ENCODE peak calls at places on chromosome 7, in ten cellular contexts. H, B, Y, C, R, W, A, U, K and M are unnamed samples. For H3K9me3, the result is how much of the 10 kb centered on the place peaks cover.

GRCh38 chr7:33757563-33758165 is 147.7 kb upstream of the BMPER start:
- DNase-seq in H (no peak), B (peak), Y (peak), C (peak), R (no peak), W (no peak), A (no peak), U (peak), K (no peak), M (no peak)

GRCh38 chr7:23378996-23379395 is 79.9 kb downstream of the MALSU1 start:
- DNase-seq in H (no peak), B (no peak), Y (no peak), C (no peak), R (no peak), W (no peak), A (no peak), U (no peak), K (no peak), M (no peak)

GRCh38 chr7:26399747-26400146 is 108.1 kb downstream of the SNX10 start:
- DNase-seq in H (no peak), B (no peak), Y (no peak), C (no peak), R (no peak), W (no peak), A (no peak), U (no peak), K (no peak), M (no peak)

GRCh38 chr7:44388089-44388970 is 62.9 kb upstream of the CAMK2B start:
- DNase-seq in H (no peak), B (no peak), Y (no peak), C (no peak), R (no peak), W (no peak), A (no peak), U (peak), K (no peak), M (no peak)

GRCh38 chr7:6419310-6419773 is 28.4 kb downstream of the DAGLB start:
- DNase-seq in H (no peak), B (no peak), Y (no peak), C (no peak), R (peak), W (no peak), A (no peak), U (no peak), K (no peak), M (no peak)

GRCh38 chr7:21944616-21945373 is 904 bp downstream of the CDCA7L start:
- DNase-seq in H (no peak), B (peak), Y (peak), C (peak), R (no peak), W (no peak), A (no peak), U (peak), K (peak), M (no peak)

GRCh38 chr7:143199040-143199439 is 15.8 kb downstream of the TAS2R39 start:
- DNase-seq in H (no peak), B (no peak), Y (no peak), C (no peak), R (no peak), W (no peak), A (no peak), U (no peak), K (no peak), M (no peak)

GRCh38 chr7:111587715-111588433 is 25.6 kb upstream of the IMMP2L start:
- DNase-seq in H (no peak), B (no peak), Y (no peak), C (no peak), R (peak), W (no peak), A (no peak), U (no peak), K (no peak), M (no peak)

GRCh38 chr7:147911224-147911623 is 679.3 kb upstream of the C7orf33 start:
- DNase-seq in H (no peak), B (no peak), Y (no peak), C (no peak), R (no peak), W (no peak), A (no peak), U (no peak), K (no peak), M (no peak)

GRCh38 chr7:136058561-136058960 is 81.4 kb upstream of the MTPN start:
- DNase-seq in H (no peak), B (no peak), Y (no peak), C (no peak), R (no peak), W (no peak), A (no peak), U (no peak), K (no peak), M (no peak)

GRCh38 chr7:38368191-38368605 is 94.8 kb upstream of the TARP start:
- DNase-seq in H (peak), B (peak), Y (peak), C (peak), R (peak), W (peak), A (peak), U (peak), K (peak), M (peak)

GRCh38 chr7:147809785-147810184 is 780.8 kb upstream of the C7orf33 start:
- DNase-seq in H (no peak), B (no peak), Y (no peak), C (no peak), R (no peak), W (no peak), A (no peak), U (no peak), K (no peak), M (no peak)

GRCh38 chr7:44155191-44156185 is 14.4 kb upstream of the MYL7 start:
- DNase-seq in H (no peak), B (peak), Y (no peak), C (no peak), R (no peak), W (peak), A (no peak), U (no peak), K (no peak), M (no peak)

GRCh38 chr7:116271980-116272886 is 61.9 kb downstream of the TES start:
- DNase-seq in H (no peak), B (no peak), Y (peak), C (peak), R (peak), W (peak), A (peak), U (no peak), K (no peak), M (peak)

GRCh38 chr7:110071219-110071618 is 1019.7 kb upstream of the LRRN3 start:
- DNase-seq in H (no peak), B (no peak), Y (no peak), C (no peak), R (no peak), W (no peak), A (no peak), U (no peak), K (no peak), M (no peak)

GRCh38 chr7:86282014-86282682 is 361.6 kb upstream of the GRM3 start:
- DNase-seq in H (no peak), B (no peak), Y (peak), C (no peak), R (no peak), W (peak), A (no peak), U (no peak), K (peak), M (no peak)

DNA sequence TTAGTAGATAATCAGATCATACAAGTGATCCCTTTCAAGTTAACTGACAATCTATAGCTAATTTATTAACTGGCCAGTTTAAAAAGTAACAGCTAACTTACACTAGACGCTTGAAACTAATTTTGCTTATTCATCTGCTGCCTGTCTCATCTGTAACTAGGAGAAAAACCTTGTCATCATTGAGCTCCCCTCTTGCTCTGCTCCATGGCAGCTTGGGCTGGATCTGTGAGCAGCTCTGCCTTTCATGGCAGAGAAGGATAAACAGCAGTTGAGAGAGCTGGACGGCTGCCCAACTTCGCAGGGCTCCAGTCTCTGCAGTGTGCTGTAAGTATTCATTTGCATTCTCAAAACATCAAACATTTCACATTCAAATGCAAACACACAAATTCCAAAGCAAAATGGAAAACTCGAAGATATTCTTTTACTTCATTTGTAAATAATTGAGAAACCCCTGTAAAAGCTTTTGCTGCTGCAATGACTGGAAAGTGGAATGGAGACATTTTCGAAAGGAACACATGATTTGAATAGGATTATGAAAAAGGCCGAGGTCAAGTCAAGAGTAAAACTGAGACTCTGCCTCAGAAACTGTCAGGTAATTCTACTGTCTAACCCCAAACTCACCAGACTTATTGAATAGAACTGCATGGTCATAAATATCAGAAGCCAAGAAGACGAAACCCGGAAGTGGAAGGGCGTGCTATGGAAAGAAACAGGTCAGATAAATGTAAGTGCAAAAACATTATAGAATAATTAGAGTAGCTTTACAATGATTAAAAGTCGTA is 17.6 kb downstream of the SLC35B4 start:
- DNase-seq in H (no peak), B (peak), Y (peak), C (no peak), R (peak), W (peak), A (no peak), U (peak), K (no peak), M (no peak)
- H3K27ac ChIP-seq in H (no peak), B (no peak), Y (peak), C (no peak), R (no peak), W (peak), A (no peak), U (peak), K (no peak), M (no peak)

GRCh38 chr7:14745076-14745475 is 157.5 kb downstream of the DGKB start:
- DNase-seq in H (no peak), B (no peak), Y (no peak), C (no peak), R (no peak), W (no peak), A (no peak), U (no peak), K (no peak), M (no peak)
- H3K9me3 ChIP-seq in H (under half), B (under half), Y (under half), C (under half), R (under half), W (under half), A (under half), U (under half), K (under half), M (under half)

GRCh38 chr7:2709553-2710165 is 21.7 kb downstream of the AMZ1 start:
- DNase-seq in H (no peak), B (peak), Y (peak), C (peak), R (no peak), W (no peak), A (peak), U (peak), K (peak), M (no peak)
- H3K4me3 ChIP-seq in H (peak), B (peak), Y (no peak), C (no peak), R (no peak), W (no peak), A (no peak), U (peak), K (no peak), M (no peak)

DNA sequence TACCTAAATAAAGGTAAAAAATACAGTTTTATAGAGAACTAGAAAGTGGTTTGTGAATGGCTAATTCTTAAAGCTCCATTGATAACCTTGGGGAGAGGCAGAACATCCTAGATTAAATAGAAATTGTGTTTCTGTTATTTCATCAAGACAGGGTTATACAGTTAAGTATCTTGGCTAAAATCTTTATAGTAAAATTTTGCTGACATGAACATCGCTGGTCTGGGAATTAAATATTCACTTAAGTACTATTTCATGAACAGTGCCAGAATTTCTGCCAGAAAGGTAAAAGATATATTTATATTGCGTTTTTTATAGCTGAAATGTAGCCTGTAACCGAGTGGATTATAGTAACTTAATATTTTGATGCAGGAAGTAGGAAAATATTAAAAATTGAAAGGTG is 53.7 kb upstream of the HBP1 start:
- DNase-seq in H (no peak), B (no peak), Y (no peak), C (no peak), R (no peak), W (no peak), A (no peak), U (no peak), K (no peak), M (no peak)
- H3K27ac ChIP-seq in H (no peak), B (no peak), Y (no peak), C (no peak), R (no peak), W (no peak), A (no peak), U (no peak), K (no peak), M (no peak)

GRCh38 chr7:134284952-134285351 is 31.8 kb downstream of the SLC35B4 start:
- DNase-seq in H (no peak), B (no peak), Y (no peak), C (no peak), R (no peak), W (no peak), A (no peak), U (no peak), K (no peak), M (no peak)
- H3K9me3 ChIP-seq in H (under half), B (under half), Y (under half), C (under half), R (under half), W (under half), A (under half), U (under half), K (under half), M (under half)

GRCh38 chr7:899806-900205 is 23.5 kb downstream of the GET4 start:
- DNase-seq in H (no peak), B (no peak), Y (no peak), C (no peak), R (no peak), W (no peak), A (no peak), U (no peak), K (no peak), M (no peak)

GRCh38 chr7:901041-901387 is 24.7 kb downstream of the GET4 start:
- DNase-seq in H (no peak), B (no peak), Y (no peak), C (no peak), R (no peak), W (no peak), A (no peak), U (no peak), K (no peak), M (no peak)

GRCh38 chr7:900331-901040 is 24.1 kb downstream of the GET4 start:
- DNase-seq in H (no peak), B (no peak), Y (no peak), C (no peak), R (no peak), W (no peak), A (no peak), U (no peak), K (no peak), M (no peak)

GRCh38 chr7:902996-903395 is 26.6 kb downstream of the GET4 start:
- DNase-seq in H (no peak), B (no peak), Y (no peak), C (no peak), R (no peak), W (no peak), A (no peak), U (no peak), K (no peak), M (no peak)

DNA sequence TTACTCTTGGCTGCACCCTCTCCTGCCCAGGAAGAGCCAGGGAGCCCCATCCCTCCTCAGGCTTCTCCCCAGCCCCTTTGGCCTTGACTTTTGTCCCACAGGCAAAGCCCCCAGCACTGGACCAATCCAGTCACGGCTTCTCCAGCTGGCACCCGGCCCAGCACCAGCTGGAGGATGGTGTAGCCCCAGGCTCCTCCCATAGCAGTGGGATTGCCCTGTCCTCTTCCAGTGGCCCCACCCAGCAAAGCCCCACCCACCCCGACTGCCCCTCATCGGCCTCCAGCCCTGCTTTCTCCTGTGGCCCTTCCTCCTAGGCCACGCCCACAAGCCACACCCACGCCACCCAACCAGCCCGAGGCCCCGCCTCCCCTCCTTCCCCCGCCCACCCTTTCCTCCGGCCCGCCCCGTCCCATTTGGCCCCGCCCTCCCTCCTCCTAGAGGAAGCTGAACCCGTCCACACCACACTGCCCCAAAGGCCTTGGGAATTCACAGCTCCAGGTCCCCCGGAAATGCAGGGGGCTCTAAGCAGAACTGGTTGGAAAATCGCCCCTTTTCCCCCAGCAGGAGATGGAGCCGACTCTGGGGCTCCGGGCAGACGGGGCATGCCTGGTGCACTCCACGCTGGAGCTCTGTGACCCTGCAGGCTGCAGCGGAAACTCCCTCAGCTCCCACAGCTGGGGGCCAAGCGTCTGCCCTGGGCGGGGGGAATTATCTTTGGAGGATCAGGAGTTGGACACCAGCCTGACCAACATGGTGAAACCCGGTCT is 25.2 kb downstream of the GET4 start:
- DNase-seq in H (no peak), B (peak), Y (peak), C (peak), R (peak), W (peak), A (peak), U (peak), K (peak), M (peak)
- H3K4me3 ChIP-seq in H (no peak), B (no peak), Y (no peak), C (no peak), R (no peak), W (no peak), A (no peak), U (no peak), K (no peak), M (no peak)

GRCh38 chr7:107122483-107122882 is 46.3 kb upstream of the HBP1 start:
- DNase-seq in H (no peak), B (no peak), Y (peak), C (no peak), R (no peak), W (no peak), A (no peak), U (no peak), K (no peak), M (no peak)
- H3K27ac ChIP-seq in H (no peak), B (no peak), Y (peak), C (no peak), R (no peak), W (peak), A (no peak), U (no peak), K (no peak), M (no peak)

GRCh38 chr7:153939177-153939576 is 113.0 kb upstream of the DPP6 start:
- DNase-seq in H (no peak), B (no peak), Y (no peak), C (no peak), R (no peak), W (no peak), A (no peak), U (peak), K (no peak), M (no peak)

GRCh38 chr7:153942036-153942435 is 110.2 kb upstream of the DPP6 start:
- DNase-seq in H (no peak), B (no peak), Y (no peak), C (no peak), R (no peak), W (no peak), A (no peak), U (no peak), K (no peak), M (no peak)

GRCh38 chr7:153943428-153944370 is 108.5 kb upstream of the DPP6 start:
- DNase-seq in H (no peak), B (no peak), Y (no peak), C (no peak), R (no peak), W (no peak), A (no peak), U (no peak), K (no peak), M (no peak)

GRCh38 chr7:153941061-153941460 is 111.1 kb upstream of the DPP6 start:
- DNase-seq in H (no peak), B (no peak), Y (no peak), C (no peak), R (no peak), W (no peak), A (no peak), U (no peak), K (no peak), M (no peak)

DNA sequence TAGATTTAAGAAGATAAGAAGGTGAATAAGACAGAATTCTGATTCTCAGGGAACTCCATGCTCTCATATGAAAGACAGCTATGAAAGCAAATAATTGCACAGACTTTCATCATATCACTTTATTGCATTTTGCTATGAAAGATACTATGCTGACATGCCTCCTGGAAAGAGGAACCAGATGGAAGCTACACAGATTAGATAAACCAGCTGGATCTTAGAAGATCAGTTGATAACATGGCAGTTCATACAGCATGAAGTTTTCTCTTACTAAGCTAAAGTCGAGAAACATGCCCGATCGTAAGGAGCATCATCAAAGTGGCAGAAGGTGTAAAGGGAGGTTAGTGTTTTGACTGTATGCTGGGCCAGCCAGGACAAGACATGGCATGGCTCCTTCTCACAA is 112.5 kb upstream of the DPP6 start:
- DNase-seq in H (no peak), B (no peak), Y (no peak), C (no peak), R (no peak), W (no peak), A (no peak), U (no peak), K (no peak), M (no peak)
- H3K9me3 ChIP-seq in H (under half), B (under half), Y (under half), C (under half), R (under half), W (under half), A (under half), U (under half), K (under half), M (under half)

DNA sequence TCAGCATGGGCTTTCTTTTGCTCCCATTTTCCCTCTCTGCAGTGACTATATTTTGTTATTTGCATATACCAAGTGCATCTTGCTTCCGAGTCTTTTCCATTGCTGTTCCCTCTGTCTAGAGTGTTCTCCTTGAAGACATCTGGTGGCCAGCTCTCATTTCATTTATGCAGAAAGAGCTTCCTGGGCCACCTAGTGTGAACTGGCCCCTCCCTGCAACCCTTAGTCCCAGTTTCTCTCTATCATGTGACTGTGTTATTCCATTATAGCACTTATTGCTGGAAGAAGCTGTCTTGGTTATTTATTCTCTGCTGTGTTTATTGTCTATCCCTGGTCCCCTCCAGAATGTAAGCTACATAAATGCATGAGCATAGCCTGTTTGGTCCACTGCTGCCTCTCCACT is 300.5 kb downstream of the PLXNA4 start:
- DNase-seq in H (no peak), B (peak), Y (no peak), C (no peak), R (no peak), W (no peak), A (no peak), U (no peak), K (no peak), M (no peak)
- H3K4me3 ChIP-seq in H (no peak), B (no peak), Y (no peak), C (no peak), R (no peak), W (no peak), A (no peak), U (no peak), K (no peak), M (no peak)

GRCh38 chr7:100471021-100471420 is 7.0 kb upstream of the SPACDR start:
- DNase-seq in H (no peak), B (no peak), Y (no peak), C (no peak), R (no peak), W (no peak), A (no peak), U (no peak), K (no peak), M (no peak)
- H3K27ac ChIP-seq in H (no peak), B (no peak), Y (no peak), C (no peak), R (no peak), W (no peak), A (no peak), U (peak), K (no peak), M (no peak)